ENCODE peak calls at places on chromosome 4, in eight cellular contexts. U, O, M, V, A, N, F and L are unnamed samples.

GRCh38 chr4:38621004-38621684 is 42.9 kb upstream of the KLF3 start:
- DNase-seq in O (no peak), N (no peak), F (no peak), V (peak; percentile 20), A (peak; percentile 63), M (no peak), U (no peak), L (peak; percentile 36)

GRCh38 chr4:85798011-85798770 is 323.2 kb downstream of the ARHGAP24 start:
- DNase-seq in F (no peak), O (no peak), M (no peak), A (no peak), U (no peak), V (no peak), N (no peak), L (no peak)

GRCh38 chr4:26821677-26822503 is 38.8 kb upstream of the STIM2 start:
- DNase-seq in F (no peak), A (no peak), N (no peak), U (no peak), V (no peak), M (peak; percentile 59), O (no peak), L (no peak)

GRCh38 chr4:31007858-31008257 is 287.7 kb downstream of the PCDH7 start:
- DNase-seq in O (no peak), N (no peak), M (no peak), A (no peak), V (no peak), U (no peak), F (no peak), L (no peak)

GRCh38 chr4:76059750-76060149 is 14.8 kb upstream of the ART3 start:
- DNase-seq in U (no peak), N (no peak), V (no peak), O (no peak), A (no peak), M (no peak), F (no peak), L (peak; percentile 33)

GRCh38 chr4:104749062-104749461 is 254.4 kb upstream of the CXXC4 start:
- DNase-seq in N (no peak), A (no peak), O (no peak), F (no peak), M (no peak), U (no peak), V (no peak), L (no peak)

GRCh38 chr4:34181311-34181808 is 2063.0 kb downstream of the ARAP2 start:
- DNase-seq in A (peak; percentile 90), O (no peak), V (peak; percentile 4), M (no peak), U (no peak), N (no peak), F (no peak), L (peak; percentile 40)

GRCh38 chr4:102612824-102613366 is 111.7 kb downstream of the NFKB1 start:
- DNase-seq in F (no peak), O (peak; percentile 29), N (no peak), M (no peak), V (no peak), A (no peak), U (no peak), L (no peak)

GRCh38 chr4:152735918-152736305 is 43.6 kb downstream of the TIGD4 start:
- DNase-seq in V (no peak), N (no peak), A (no peak), U (no peak), O (no peak), F (no peak), M (no peak), L (no peak)

GRCh38 chr4:52983563-52984303 is 121.6 kb downstream of the RASL11B start:
- DNase-seq in U (no peak), V (peak; percentile 10), A (peak; percentile 39), F (no peak), O (no peak), N (no peak), M (no peak), L (no peak)

GRCh38 chr4:107931775-107932321 is 499 bp downstream of the CYP2U1 start:
- DNase-seq in V (no peak), O (peak; percentile 8), U (no peak), M (peak; percentile 53), N (no peak), F (peak; percentile 1), A (peak; percentile 1), L (no peak)

GRCh38 chr4:23630110-23630509 is 259.7 kb downstream of the PPARGC1A start:
- DNase-seq in N (no peak), M (no peak), A (peak; percentile 61), O (no peak), F (no peak), U (no peak), V (no peak), L (no peak)

GRCh38 chr4:157246959-157247358 is 26.4 kb downstream of the GRIA2 start:
- DNase-seq in U (peak; percentile 44), O (no peak), N (no peak), M (no peak), F (no peak), V (no peak), A (no peak), L (no peak)

GRCh38 chr4:123701046-123701445 is 304.5 kb downstream of the SPRY1 start:
- DNase-seq in M (no peak), F (no peak), V (no peak), A (peak; percentile 3), U (no peak), O (no peak), N (no peak), L (no peak)

DNA sequence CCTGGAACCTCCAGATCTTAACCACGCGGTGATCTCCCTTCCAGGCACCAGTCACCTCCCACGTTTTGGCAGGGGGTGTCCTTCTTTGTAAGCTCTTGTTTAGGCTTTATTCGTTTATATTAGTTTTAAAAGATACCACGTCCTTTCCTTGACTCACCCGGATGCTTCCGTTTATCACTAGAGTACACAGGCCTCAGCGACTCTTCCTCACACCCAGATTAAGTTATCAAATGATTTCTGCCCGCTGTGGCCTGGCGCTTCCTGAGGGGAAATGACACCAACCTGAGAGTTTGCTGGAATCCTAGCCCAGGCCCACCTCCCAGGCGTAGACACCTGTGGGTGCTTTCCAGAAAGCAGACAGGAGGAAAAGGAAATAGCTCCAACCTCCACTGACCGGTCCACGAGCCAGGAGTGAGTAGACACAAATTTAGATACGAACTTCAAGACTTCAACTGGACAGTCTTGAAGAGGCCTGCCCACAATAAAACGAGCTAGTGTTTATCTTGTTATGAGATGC is 756 bp upstream of the ADAMTS3 start:
- DNase-seq in V (no peak), M (no peak), N (no peak), F (no peak), O (no peak), U (no peak), A (peak; percentile 20), L (no peak)
- H3K27ac ChIP-seq in V (no peak overlapping the region), M (peak overlapping the region; percentile 57), N (no peak overlapping the region), F (peak overlapping the region; percentile 74), O (no peak overlapping the region), U (peak overlapping the region; percentile 97), A (no peak overlapping the region), L (no peak overlapping the region)

DNA sequence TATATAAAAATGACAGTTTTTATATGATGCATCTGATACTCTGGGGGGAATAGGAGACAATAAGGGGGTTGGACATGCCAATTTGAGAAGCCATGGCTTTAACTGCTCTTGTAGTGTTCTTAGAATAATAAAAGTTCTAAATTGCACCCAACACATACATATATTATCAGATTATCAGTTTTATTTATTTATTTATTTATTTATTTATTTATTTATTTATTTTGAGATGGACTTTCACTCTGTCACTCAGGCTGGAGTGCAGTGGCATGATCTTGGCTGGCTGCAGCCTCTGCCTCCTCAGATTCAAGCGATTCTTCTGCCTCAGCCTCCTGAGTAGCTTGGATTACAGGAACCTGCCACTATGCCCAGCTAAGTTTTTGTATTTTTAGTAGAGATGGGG is 356.8 kb downstream of the TLL1 start:
- DNase-seq in M (no peak), V (no peak), U (no peak), N (no peak), F (no peak), O (no peak), A (no peak), L (no peak)
- H3K9me3 ChIP-seq in M (no peaks in the 10 kb centered on the region), V (no peaks in the 10 kb centered on the region), U (no peaks in the 10 kb centered on the region), N (no peaks in the 10 kb centered on the region), F (peaks cover 6% of the 10 kb centered on the region), O (no peaks in the 10 kb centered on the region), A (no peaks in the 10 kb centered on the region), L (no peaks in the 10 kb centered on the region)

GRCh38 chr4:72896515-72896914 is 173.0 kb downstream of the COX18 start:
- DNase-seq in A (peak; percentile 92), M (no peak), V (no peak), U (peak; percentile 35), N (no peak), O (no peak), F (no peak), L (no peak)

GRCh38 chr4:72899214-72899613 is 170.3 kb downstream of the COX18 start:
- DNase-seq in M (no peak), V (no peak), O (no peak), A (peak; percentile 51), F (no peak), U (no peak), N (no peak), L (no peak)

GRCh38 chr4:72899621-72900020 is 169.9 kb downstream of the COX18 start:
- DNase-seq in V (no peak), A (no peak), M (no peak), O (no peak), U (no peak), N (no peak), F (no peak), L (no peak)

GRCh38 chr4:72902354-72902753 is 167.2 kb downstream of the COX18 start:
- DNase-seq in A (no peak), O (no peak), M (no peak), V (no peak), F (no peak), U (no peak), N (no peak), L (no peak)

GRCh38 chr4:72900952-72901351 is 168.6 kb downstream of the COX18 start:
- DNase-seq in A (peak; percentile 55), M (no peak), V (no peak), N (no peak), O (no peak), F (no peak), U (peak; percentile 47), L (no peak)
- H3K27ac ChIP-seq in A (no peak overlapping the region), M (no peak overlapping the region), V (no peak overlapping the region), N (no peak overlapping the region), O (no peak overlapping the region), F (no peak overlapping the region), U (peak overlapping the region; percentile 33), L (no peak overlapping the region)

DNA sequence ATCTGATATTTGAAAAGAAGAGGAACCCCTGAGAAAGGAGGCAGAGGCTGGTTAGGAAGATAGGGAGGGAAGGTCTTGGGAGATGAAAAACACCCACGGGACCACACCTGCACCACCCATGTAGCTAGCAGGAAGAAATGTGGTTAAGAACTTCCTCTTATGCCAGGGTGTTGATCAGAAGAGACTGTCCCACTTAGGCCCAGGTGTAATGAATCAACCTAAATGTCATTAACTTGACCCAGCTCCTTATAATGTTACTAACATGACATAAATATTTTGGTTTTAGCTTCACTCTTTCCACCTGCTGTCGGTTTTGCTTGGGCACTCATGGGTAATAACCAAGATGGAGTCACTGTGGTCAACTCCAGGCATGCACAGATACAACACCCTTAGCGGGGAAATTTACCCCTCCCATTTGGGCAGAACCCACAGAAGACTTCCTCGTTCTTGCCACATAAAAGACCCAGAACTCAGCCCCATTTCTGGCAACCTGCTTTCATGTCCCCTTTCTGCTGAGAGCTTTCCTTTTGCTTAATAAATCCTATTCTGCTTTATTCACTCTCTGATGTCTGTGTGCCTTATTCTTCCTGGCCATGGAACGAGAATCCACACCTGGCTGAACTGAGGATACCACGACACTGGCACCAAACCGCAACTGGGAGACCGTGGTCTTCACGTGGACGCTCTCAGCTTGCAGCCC is 46.8 kb downstream of the ZNF141 start:
- DNase-seq in M (no peak), F (no peak), A (no peak), U (no peak), V (no peak), O (no peak), N (no peak), L (no peak)
- H3K9me3 ChIP-seq in M (peaks cover 48% of the 10 kb centered on the region), F (peaks cover 100% of the 10 kb centered on the region), A (no peaks in the 10 kb centered on the region), U (peaks cover 73% of the 10 kb centered on the region), V (peaks cover 29% of the 10 kb centered on the region), O (peaks cover 99% of the 10 kb centered on the region), N (peaks cover 21% of the 10 kb centered on the region), L (peaks cover 20% of the 10 kb centered on the region)